ENCODE peak calls at places on chromosomes 4 and X, in four cellular contexts. T, Z, D and W are unnamed samples.

GRCh38 chrX:66731398-66731797 is 92.5 kb upstream of the EDA2R start:
- DNase-seq in T (no peak), D (peak), Z (peak), W (peak)

GRCh38 chr4:187046471-187046870 is 322.8 kb upstream of the FAT1 start:
- DNase-seq in Z (no peak), T (no peak), D (no peak), W (peak)

GRCh38 chr4:116217781-116218180 is 867.6 kb downstream of the TRAM1L1 start:
- DNase-seq in Z (no peak), T (no peak), D (peak), W (peak)

GRCh38 chrX:13845721-13846378 is 29.0 kb upstream of the GPM6B start:
- DNase-seq in D (peak), Z (no peak), T (no peak), W (peak)

GRCh38 chrX:120365320-120365719 is 3.4 kb downstream of the ATP1B4 start:
- DNase-seq in Z (peak), D (peak), T (peak), W (peak)

GRCh38 chr4:186936496-186937375 is 213.1 kb upstream of the FAT1 start:
- DNase-seq in D (peak), T (no peak), Z (no peak), W (peak)

GRCh38 chrX:56729152-56729557 is at the start of gene NBDY:
- DNase-seq in T (peak), D (peak), Z (peak), W (peak)

GRCh38 chr4:169305651-169306050 is 34.9 kb upstream of the SH3RF1 start:
- DNase-seq in D (peak), T (no peak), Z (no peak), W (no peak)

GRCh38 chrX:41275661-41276609 is 58.0 kb upstream of the DDX3X start:
- DNase-seq in Z (peak), D (peak), T (peak), W (peak)

GRCh38 chrX:119647552-119648420 is 41.6 kb upstream of the NKRF start:
- DNase-seq in T (no peak), Z (no peak), D (no peak), W (no peak)

GRCh38 chr4:182872886-182873285 is 44.3 kb downstream of the DCTD start:
- DNase-seq in D (no peak), T (no peak), Z (no peak), W (no peak)

GRCh38 chr4:143482753-143483362 is 30.6 kb upstream of the SMARCA5 start:
- DNase-seq in T (no peak), D (peak), Z (no peak), W (peak)

GRCh38 chr4:79198886-79199591 is 126.8 kb downstream of the NAA11 start:
- DNase-seq in D (peak), T (no peak), Z (no peak), W (no peak)

GRCh38 chr4:10182446-10183424 is 66.1 kb upstream of the WDR1 start:
- DNase-seq in D (no peak), T (no peak), Z (no peak), W (no peak)

GRCh38 chr4:148164529-148164928 is 277.7 kb downstream of the NR3C2 start:
- DNase-seq in T (no peak), Z (no peak), D (no peak), W (no peak)

GRCh38 chr4:25865586-25865985 is 2.8 kb upstream of the SEL1L3 start:
- DNase-seq in T (no peak), D (no peak), Z (no peak), W (peak)

GRCh38 chr4:17961249-17961648 is 60.3 kb downstream of the LCORL start:
- DNase-seq in D (no peak), Z (no peak), T (no peak), W (no peak)

GRCh38 chr4:35539404-35540055 is 704.8 kb downstream of the ARAP2 start:
- DNase-seq in T (no peak), D (no peak), Z (no peak), W (peak)

GRCh38 chrX:48493890-48494364 is 14.9 kb upstream of the PORCN start:
- DNase-seq in D (peak), Z (peak), T (peak), W (peak)

GRCh38 chr4:124279741-124280140 is 432.8 kb downstream of the ANKRD50 start:
- DNase-seq in D (no peak), Z (no peak), T (peak), W (no peak)

GRCh38 chr4:11605597-11605996 is 176.9 kb upstream of the HS3ST1 start:
- DNase-seq in T (no peak), D (no peak), Z (no peak), W (peak)

GRCh38 chr4:138226351-138226750 is 15.8 kb downstream of the SLC7A11 start:
- DNase-seq in T (no peak), D (no peak), Z (peak), W (no peak)

GRCh38 chrX:9267415-9267814 is 197.4 kb upstream of the TBL1X start:
- DNase-seq in Z (no peak), D (no peak), T (no peak), W (no peak)

GRCh38 chrX:100625985-100626491 is 10.6 kb downstream of the TSPAN6 start:
- DNase-seq in T (no peak), D (no peak), Z (no peak), W (no peak)

GRCh38 chrX:23822397-23822796 is 39.4 kb downstream of the SAT1 start:
- DNase-seq in T (no peak), D (peak), Z (peak), W (no peak)

GRCh38 chrX:41384041-41384705 is 50.2 kb downstream of the DDX3X start:
- DNase-seq in D (peak), T (no peak), Z (no peak), W (peak)

GRCh38 chr4:82421796-82422560 is 8.3 kb downstream of the HNRNPDL start:
- DNase-seq in D (no peak), Z (no peak), T (no peak), W (no peak)

GRCh38 chr4:171007618-171008390 is 805.4 kb upstream of the GALNTL6 start:
- DNase-seq in T (no peak), Z (no peak), D (no peak), W (no peak)